ENCODE peak calls at places on chromosomes 12 and 14, in eight cellular contexts. W is posterior vena cava; A is NCI-H187; Y is activated T-cell treated with anti-CD3 and anti-CD28 coated beads for 48 hours; P is RWPE2; Q is GM03348; K is Right ventricle myocardium superior; Z is CD4-positive, alpha-beta memory T cell. R is an unnamed sample.

GRCh38 chr12:95739561-95740313 is 50.8 kb downstream of the NTN4 start:
- DNase-seq in A (no peak), Y (no peak), K (peak), P (no peak), W (no peak), Z (no peak), Q (no peak), R (no peak)

GRCh38 chr12:68932123-68932700 is 759 bp downstream of the CPM start:
- DNase-seq in Q (peak), Z (no peak), Y (no peak), W (no peak), P (no peak), K (no peak), A (no peak), R (no peak)

GRCh38 chr12:129973236-129973961 is 69.6 kb upstream of the TMEM132D start:
- DNase-seq in Z (no peak), W (no peak), P (no peak), Q (no peak), Y (no peak), A (no peak), K (no peak), R (no peak)

GRCh38 chr12:24499151-24500146 is 449.5 kb downstream of the BCAT1 start:
- DNase-seq in Q (no peak), Z (no peak), P (no peak), K (no peak), A (no peak), Y (no peak), W (no peak), R (no peak)

GRCh38 chr12:45215419-45216296 is at the start of gene ANO6:
- DNase-seq in Z (peak), A (peak), K (peak), P (peak), Y (peak), W (peak), Q (peak), R (peak)

GRCh38 chr12:105109465-105110212 is 2.1 kb downstream of the WASHC4 start:
- DNase-seq in Q (no peak), A (peak), P (no peak), Y (no peak), Z (no peak), W (no peak), K (no peak), R (no peak)

GRCh38 chr14:102691763-102692162 is 85.5 kb upstream of the TRAF3 start:
- DNase-seq in W (no peak), Z (no peak), A (no peak), Q (no peak), K (no peak), Y (no peak), P (no peak), R (no peak)

GRCh38 chr12:5333096-5333495 is 98.8 kb upstream of the NTF3 start:
- DNase-seq in Y (no peak), Z (no peak), P (no peak), A (no peak), Q (no peak), W (no peak), K (no peak), R (no peak)

GRCh38 chr12:88985011-88985410 is 367.3 kb downstream of the DUSP6 start:
- DNase-seq in Y (no peak), W (no peak), A (no peak), Q (no peak), Z (no peak), P (no peak), K (no peak), R (no peak)

GRCh38 chr14:100440207-100440631 is 117.1 kb downstream of the SLC25A47 start:
- DNase-seq in Q (peak), P (peak), Y (no peak), Z (no peak), W (no peak), K (peak), A (peak), R (peak)

R was measured in DND-41.